ENCODE peak calls at places on chromosomes 4 and X, in five cellular contexts. One of them, this sample, is unnamed.

GRCh38 chr4:87839309-87839946 is 6.7 kb downstream of the MEPE start:
- DNase-seq in fibroblast of lung: peak
- DNase-seq in psoas muscle: no peak
- DNase-seq in substantia nigra: peak
- DNase-seq in dorsolateral prefrontal cortex: peak
- DNase-seq in this sample: no peak

GRCh38 chrX:56986138-56986537 is 9.2 kb downstream of the SPIN3 start:
- DNase-seq in fibroblast of lung: no peak
- DNase-seq in psoas muscle: no peak
- DNase-seq in substantia nigra: no peak
- DNase-seq in dorsolateral prefrontal cortex: no peak
- DNase-seq in this sample: no peak

GRCh38 chr4:78937837-78938236 is 1.4 kb downstream of the PAQR3 start:
- DNase-seq in fibroblast of lung: peak
- DNase-seq in psoas muscle: no peak
- DNase-seq in substantia nigra: no peak
- DNase-seq in dorsolateral prefrontal cortex: no peak
- DNase-seq in this sample: no peak

GRCh38 chr4:6781561-6781960 is 966 bp upstream of the KIAA0232 start:
- DNase-seq in fibroblast of lung: no peak
- DNase-seq in psoas muscle: no peak
- DNase-seq in substantia nigra: no peak
- DNase-seq in dorsolateral prefrontal cortex: no peak
- DNase-seq in this sample: no peak

GRCh38 chrX:11435568-11435967 is 142.4 kb downstream of the AMELX start:
- DNase-seq in fibroblast of lung: peak
- DNase-seq in psoas muscle: no peak
- DNase-seq in substantia nigra: no peak
- DNase-seq in dorsolateral prefrontal cortex: no peak
- DNase-seq in this sample: no peak

GRCh38 chr4:25843340-25844097 is 19.3 kb downstream of the SEL1L3 start:
- DNase-seq in fibroblast of lung: no peak
- DNase-seq in psoas muscle: no peak
- DNase-seq in substantia nigra: peak
- DNase-seq in dorsolateral prefrontal cortex: no peak
- DNase-seq in this sample: no peak

GRCh38 chr4:47570816-47571215 is 85.7 kb downstream of the ATP10D start:
- DNase-seq in fibroblast of lung: no peak
- DNase-seq in psoas muscle: no peak
- DNase-seq in substantia nigra: no peak
- DNase-seq in dorsolateral prefrontal cortex: no peak
- DNase-seq in this sample: no peak

GRCh38 chr4:153151535-153152452 is 52.4 kb upstream of the TRIM2 start:
- DNase-seq in fibroblast of lung: peak
- DNase-seq in psoas muscle: peak
- DNase-seq in substantia nigra: peak
- DNase-seq in dorsolateral prefrontal cortex: peak
- DNase-seq in this sample: no peak

GRCh38 chr4:149549911-149550310 is 265.7 kb downstream of the IQCM start:
- DNase-seq in fibroblast of lung: peak
- DNase-seq in psoas muscle: no peak
- DNase-seq in substantia nigra: no peak
- DNase-seq in dorsolateral prefrontal cortex: no peak
- DNase-seq in this sample: no peak

GRCh38 chrX:150546711-150547153 is 21.7 kb upstream of the MTM1 start:
- DNase-seq in fibroblast of lung: no peak
- DNase-seq in psoas muscle: no peak
- DNase-seq in substantia nigra: no peak
- DNase-seq in dorsolateral prefrontal cortex: no peak
- DNase-seq in this sample: no peak

GRCh38 chr4:156294577-156294976 is 340.9 kb upstream of the CTSO start:
- DNase-seq in fibroblast of lung: peak
- DNase-seq in psoas muscle: no peak
- DNase-seq in substantia nigra: no peak
- DNase-seq in dorsolateral prefrontal cortex: no peak
- DNase-seq in this sample: peak

GRCh38 chrX:136754641-136755040 is 26.1 kb downstream of the ARHGEF6 start:
- DNase-seq in fibroblast of lung: peak
- DNase-seq in psoas muscle: peak
- DNase-seq in substantia nigra: no peak
- DNase-seq in dorsolateral prefrontal cortex: no peak
- DNase-seq in this sample: no peak

DNA sequence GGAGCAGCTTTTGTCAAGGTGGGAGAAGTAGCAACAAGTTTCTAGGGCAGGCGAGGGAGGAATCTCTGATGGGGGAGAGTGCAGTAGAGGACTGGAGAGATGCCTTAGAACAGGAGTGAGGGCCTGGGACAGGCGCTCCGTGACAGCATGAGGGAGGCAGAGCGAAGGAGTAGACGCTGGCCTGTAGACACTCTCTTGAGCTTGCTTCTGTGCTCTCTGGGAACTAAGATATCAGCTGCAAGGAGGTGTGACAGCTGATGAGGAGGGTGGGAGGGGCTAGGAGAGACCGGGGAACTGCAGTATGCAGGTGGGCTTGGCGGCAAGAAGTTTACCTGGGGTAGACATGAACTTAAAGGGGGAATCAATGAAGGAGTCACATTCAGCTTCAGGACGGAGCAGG is 35.7 kb downstream of the MECP2 start:
- DNase-seq in fibroblast of lung: no peak
- DNase-seq in psoas muscle: no peak
- DNase-seq in substantia nigra: no peak
- DNase-seq in dorsolateral prefrontal cortex: no peak
- DNase-seq in this sample: no peak
- H3K27ac ChIP-seq in fibroblast of lung: no peak
- H3K27ac ChIP-seq in psoas muscle: no peak
- H3K27ac ChIP-seq in substantia nigra: no peak
- H3K27ac ChIP-seq in dorsolateral prefrontal cortex: no peak
- H3K27ac ChIP-seq in this sample: no peak

GRCh38 chr4:13355036-13355910 is 128.9 kb downstream of the RAB28 start:
- DNase-seq in fibroblast of lung: peak
- DNase-seq in psoas muscle: no peak
- DNase-seq in substantia nigra: no peak
- DNase-seq in dorsolateral prefrontal cortex: no peak
- DNase-seq in this sample: no peak
- H3K27ac ChIP-seq in fibroblast of lung: no peak
- H3K27ac ChIP-seq in psoas muscle: no peak
- H3K27ac ChIP-seq in substantia nigra: no peak
- H3K27ac ChIP-seq in dorsolateral prefrontal cortex: no peak
- H3K27ac ChIP-seq in this sample: no peak

DNA sequence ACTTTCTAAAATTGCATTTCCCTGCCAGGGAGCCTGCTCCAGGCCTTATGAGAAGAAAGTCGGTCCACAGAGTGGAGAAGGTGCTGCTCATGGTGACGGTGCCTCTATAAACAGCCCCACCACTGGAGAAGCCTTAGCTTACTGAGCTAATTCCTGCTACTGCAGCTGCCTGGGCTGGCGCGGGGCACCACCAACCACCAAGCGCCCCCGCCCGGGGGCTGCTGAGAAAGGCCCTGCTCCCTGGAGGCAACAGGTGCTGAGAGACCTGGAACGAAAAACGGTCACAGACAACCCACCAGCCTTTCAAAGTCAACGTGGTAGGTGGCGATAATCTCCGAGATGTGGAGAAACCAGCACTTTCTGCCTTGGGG is 2.9 kb downstream of the HCFC1 start:
- DNase-seq in fibroblast of lung: peak
- DNase-seq in psoas muscle: peak
- DNase-seq in substantia nigra: no peak
- DNase-seq in dorsolateral prefrontal cortex: no peak
- DNase-seq in this sample: no peak
- H3K27ac ChIP-seq in fibroblast of lung: no peak
- H3K27ac ChIP-seq in psoas muscle: peak
- H3K27ac ChIP-seq in substantia nigra: peak
- H3K27ac ChIP-seq in dorsolateral prefrontal cortex: peak
- H3K27ac ChIP-seq in this sample: no peak

GRCh38 chr4:1547863-1548637 is 136.1 kb downstream of the FAM53A start:
- DNase-seq in fibroblast of lung: no peak
- DNase-seq in psoas muscle: peak
- DNase-seq in substantia nigra: no peak
- DNase-seq in dorsolateral prefrontal cortex: no peak
- DNase-seq in this sample: no peak
- H3K27ac ChIP-seq in fibroblast of lung: no peak
- H3K27ac ChIP-seq in psoas muscle: no peak
- H3K27ac ChIP-seq in substantia nigra: no peak
- H3K27ac ChIP-seq in dorsolateral prefrontal cortex: no peak
- H3K27ac ChIP-seq in this sample: no peak

This sample was measured in epithelial cell of prostate.